ENCODE peak calls at places on chromosomes 16 and 17, in eight cellular contexts. K, S, Z, U, M, T, R and G are unnamed samples.

GRCh38 chr16:30354423-30355143 is 525 bp downstream of the CD2BP2 start:
- DNase-seq in R (no peak), S (no peak), M (peak), Z (peak), T (no peak), K (no peak), U (no peak), G (no peak)

GRCh38 chr17:16255481-16255901 is 38.5 kb downstream of the PIGL start:
- DNase-seq in U (peak), R (no peak), S (peak), Z (no peak), M (no peak), K (peak), T (no peak), G (no peak)

GRCh38 chr17:17613708-17614114 is 22.2 kb upstream of the PEMT start:
- DNase-seq in U (peak), K (peak), T (peak), Z (no peak), R (no peak), M (peak), S (no peak), G (peak)

GRCh38 chr16:3457434-3458252 is 14.2 kb downstream of the NAA60 start:
- DNase-seq in S (peak), K (peak), T (peak), M (peak), R (peak), U (peak), Z (peak), G (peak)

GRCh38 chr16:49281843-49282642 is 405 bp upstream of the CBLN1 start:
- DNase-seq in R (peak), S (peak), T (peak), Z (peak), U (peak), M (peak), K (no peak), G (peak)

GRCh38 chr17:18143044-18143936 is 34.7 kb downstream of the MYO15A start:
- DNase-seq in R (no peak), T (no peak), Z (no peak), S (no peak), K (no peak), U (peak), M (no peak), G (peak)

GRCh38 chr17:38453951-38454421 is 25.7 kb downstream of the ARHGAP23 start:
- DNase-seq in M (no peak), T (no peak), S (no peak), R (no peak), Z (peak), K (no peak), U (no peak), G (no peak)

GRCh38 chr17:42266918-42267766 is 9.0 kb downstream of the STAT5B start:
- DNase-seq in U (no peak), K (peak), M (peak), R (no peak), Z (no peak), S (no peak), T (no peak), G (peak)

GRCh38 chr17:30567231-30568116 is 90.3 kb downstream of the GOSR1 start:
- DNase-seq in Z (peak), K (no peak), M (no peak), T (no peak), U (no peak), S (no peak), R (no peak), G (no peak)

GRCh38 chr17:57295526-57296023 is 39.3 kb downstream of the MSI2 start:
- DNase-seq in Z (no peak), K (no peak), M (no peak), S (no peak), T (no peak), U (no peak), R (no peak), G (no peak)

GRCh38 chr16:29148867-29149272 is 164.0 kb downstream of the LAT start:
- DNase-seq in R (no peak), K (no peak), T (no peak), S (peak), U (peak), Z (no peak), M (no peak), G (no peak)

GRCh38 chr16:27588052-27588451 is 38.1 kb downstream of the KATNIP start:
- DNase-seq in R (no peak), K (no peak), Z (no peak), S (no peak), U (no peak), M (no peak), T (no peak), G (no peak)

DNA sequence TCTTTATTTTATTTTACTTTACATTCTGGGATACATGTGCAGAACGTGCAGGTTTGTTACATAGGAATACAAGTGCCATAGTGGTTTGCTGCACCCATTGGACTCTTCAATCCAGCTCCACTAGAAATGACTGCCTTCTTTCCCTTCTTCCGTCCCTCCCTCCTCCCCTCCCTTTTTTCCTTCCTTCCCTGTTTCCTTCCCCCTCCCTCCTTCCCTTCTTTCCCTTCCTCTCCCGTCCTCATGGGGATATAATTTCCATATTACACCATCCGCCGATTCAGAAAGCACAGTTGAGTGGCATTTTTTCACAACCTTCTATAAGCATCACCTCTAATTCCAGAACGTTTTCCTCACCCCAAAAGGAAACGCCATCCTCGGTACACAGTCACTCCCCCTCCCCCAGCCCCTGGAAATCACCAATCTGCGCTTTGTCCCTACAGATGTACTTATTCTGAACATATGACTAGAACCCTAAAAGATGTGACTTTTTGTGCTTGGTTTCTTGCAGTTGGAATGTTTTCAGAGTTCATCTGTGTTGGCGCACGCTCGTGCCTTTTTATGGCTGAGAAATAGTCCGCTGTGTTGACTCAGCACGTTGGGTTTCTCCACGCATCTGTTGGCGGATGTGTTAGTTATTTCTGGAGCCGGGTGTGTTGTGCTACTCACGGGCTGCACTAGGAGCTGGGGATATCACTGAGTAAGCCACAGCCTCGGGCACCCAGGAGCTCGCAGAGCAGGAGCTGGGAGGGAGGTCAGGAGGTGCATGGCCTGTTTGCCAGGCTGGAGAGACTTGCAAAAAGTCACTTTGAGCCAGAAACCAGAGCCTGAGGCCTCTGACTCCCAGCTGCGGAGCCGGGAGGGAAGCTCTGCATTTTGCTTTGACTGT is 336.4 kb downstream of the SEC14L1 start:
- DNase-seq in S (peak), T (peak), K (peak), M (peak), R (no peak), Z (peak), U (peak), G (peak)
- H3K4me3 ChIP-seq in S (no peak), T (peak), K (no peak), M (no peak), R (no peak), Z (no peak), U (no peak), G (no peak)

GRCh38 chr17:2170023-2170422 is 115.1 kb downstream of the HIC1 start:
- DNase-seq in U (no peak), S (no peak), Z (no peak), R (no peak), M (no peak), T (peak), K (no peak), G (peak)
- TF ChIP-seq CTCF in U (no peak), S (no peak), Z (no peak), R (peak), M (no peak), T (peak), K (no peak), G (peak)

DNA sequence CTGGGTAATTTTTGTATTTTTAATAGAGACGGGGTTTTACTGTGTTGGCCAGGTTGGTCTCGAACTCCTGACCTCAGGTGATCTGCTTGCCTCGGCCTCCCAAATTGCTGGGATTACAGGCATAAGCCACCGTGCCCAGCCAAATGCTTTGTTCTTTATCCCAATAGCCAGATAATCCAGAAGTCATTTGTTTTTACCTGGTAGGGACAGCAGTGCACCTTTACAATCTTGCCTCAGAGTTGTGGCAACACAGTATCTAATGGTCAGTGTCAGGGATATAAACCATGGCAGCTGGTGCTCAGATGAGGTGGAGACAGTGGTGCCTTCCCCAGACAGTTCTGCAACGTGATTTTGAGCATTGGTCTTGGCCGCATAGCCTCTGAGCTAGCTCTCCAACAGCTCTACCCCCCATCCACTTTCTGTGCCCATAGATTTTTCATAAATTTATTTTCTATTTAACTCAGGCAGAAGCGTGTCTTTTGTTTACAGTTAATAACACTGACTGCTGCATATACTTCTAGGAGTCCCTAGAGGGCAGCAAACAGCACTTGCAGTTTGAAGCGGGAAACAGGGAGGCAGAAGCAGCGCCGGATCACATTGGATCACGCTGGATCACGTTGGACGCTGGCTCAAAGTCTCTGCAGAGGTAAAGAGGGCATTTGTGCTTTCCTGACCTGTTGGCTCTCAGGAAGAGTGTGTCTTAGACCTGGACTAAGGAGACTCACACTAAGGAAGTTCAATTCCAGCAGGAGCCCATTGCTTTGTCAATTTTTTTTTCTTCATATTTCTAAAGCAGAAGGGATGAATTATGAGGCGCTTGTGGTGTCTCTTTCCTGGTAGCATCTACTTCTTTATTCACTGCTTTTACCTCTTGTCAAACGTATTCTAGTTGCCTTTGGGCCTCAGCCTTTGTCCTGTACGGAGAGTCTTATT is 5.1 kb upstream of the GGT6 start:
- DNase-seq in R (no peak), T (peak), Z (peak), U (peak), K (peak), S (no peak), M (peak), G (peak)
- H3K4me3 ChIP-seq in R (no peak), T (peak), Z (no peak), U (no peak), K (no peak), S (no peak), M (no peak), G (no peak)

GRCh38 chr17:27491713-27492190 is 35.5 kb downstream of the KSR1 start:
- DNase-seq in U (no peak), S (no peak), Z (no peak), R (no peak), T (no peak), K (no peak), M (no peak), G (no peak)
- TF ChIP-seq CTCF in U (no peak), S (no peak), Z (no peak), R (no peak), T (no peak), K (no peak), M (no peak), G (no peak)

GRCh38 chr17:78133179-78133951 is 2.8 kb downstream of the TMC8 start:
- DNase-seq in U (no peak), Z (peak), R (no peak), T (no peak), M (no peak), K (no peak), S (no peak), G (no peak)
- H3K4me3 ChIP-seq in U (no peak), Z (no peak), R (peak), T (no peak), M (no peak), K (no peak), S (no peak), G (no peak)

GRCh38 chr17:49616086-49616485 is 40.4 kb downstream of the NXPH3 start:
- DNase-seq in S (no peak), T (peak), Z (no peak), U (no peak), K (no peak), R (no peak), M (no peak), G (no peak)
- TF ChIP-seq CTCF in S (peak), T (peak), Z (peak), U (no peak), K (no peak), R (no peak), M (peak), G (peak)

GRCh38 chr17:36934759-36935630 is 2.3 kb upstream of the LHX1 start:
- DNase-seq in T (no peak), R (no peak), M (no peak), S (no peak), U (no peak), K (no peak), Z (peak), G (no peak)
- H3K4me3 ChIP-seq in T (no peak), R (no peak), M (no peak), S (peak), U (no peak), K (no peak), Z (no peak), G (no peak)

DNA sequence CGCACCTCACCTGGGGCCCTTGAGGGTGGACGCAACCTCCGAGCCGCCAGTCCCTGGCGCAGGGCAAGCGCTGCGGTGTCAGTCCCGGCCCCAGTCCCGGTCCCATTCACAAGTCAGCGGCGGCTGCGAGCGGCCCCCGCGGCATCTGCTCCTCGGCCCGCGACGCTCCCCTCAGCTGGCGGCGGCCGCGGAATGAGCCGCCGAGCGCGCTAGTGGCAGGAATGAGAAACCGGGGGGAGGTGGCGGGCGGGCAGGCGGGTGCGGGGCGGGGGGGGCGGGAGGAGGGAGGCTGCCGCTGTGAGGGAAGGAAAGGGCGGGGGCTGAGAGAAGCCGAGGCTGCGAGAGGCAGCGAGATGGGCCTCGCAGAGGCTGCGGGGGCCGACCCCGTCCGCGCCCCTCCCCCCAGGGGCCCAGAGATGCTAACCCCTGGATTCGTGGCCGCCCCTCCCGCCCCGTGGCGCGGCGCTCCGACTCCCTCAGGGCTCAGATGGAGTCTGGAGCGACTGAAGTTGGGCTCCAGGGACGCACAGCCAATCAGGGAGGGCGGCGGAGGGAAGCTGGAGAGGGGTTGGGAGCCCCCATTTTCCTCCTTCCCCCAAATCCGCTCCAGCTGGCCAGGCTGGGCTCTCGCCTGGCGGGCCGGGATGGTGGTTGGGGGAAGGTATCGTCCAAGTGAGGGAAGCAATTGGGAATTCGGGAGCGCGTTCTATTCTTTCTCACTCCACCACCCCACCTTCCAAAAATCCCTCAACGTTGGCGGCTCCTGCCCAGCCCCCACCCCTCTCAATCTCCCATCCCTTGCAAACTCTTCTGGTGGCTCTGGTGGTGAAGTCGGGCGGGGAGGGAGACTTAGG is at the start of gene CDH11:
- DNase-seq in U (peak), T (no peak), R (no peak), Z (peak), K (peak), S (peak), M (peak), G (peak)
- TF ChIP-seq CTCF in U (no peak), T (no peak), R (no peak), Z (peak), K (peak), S (peak), M (peak), G (no peak)